ENCODE peak calls at places on chromosomes 4 and X, in ten cellular contexts. S is neural crest cell, T is heart right ventricle, K is foreskin fibroblast, R is sigmoid colon, J is tibial artery, F is uterus, Y is psoas muscle, E is BE2C, H is glutamatergic neuron. O is an unnamed sample.

GRCh38 chrX:41759817-41760216 is 35.8 kb downstream of the GPR82 start:
- DNase-seq in S (no peak), T (no peak), K (peak; percentile 9), R (no peak), J (no peak), F (no peak), Y (no peak), E (no peak), H (no peak), O (no peak)

GRCh38 chr4:98653890-98654867 is 4.2 kb downstream of the TSPAN5 start:
- DNase-seq in S (no peak), T (no peak), K (peak; percentile 94), R (peak; percentile 72), J (no peak), F (peak; percentile 27), Y (no peak), E (no peak), H (no peak), O (no peak)

GRCh38 chrX:24343719-24344118 is 16.7 kb upstream of the SUPT20HL1 start:
- DNase-seq in S (no peak), T (no peak), K (no peak), R (no peak), J (no peak), F (no peak), Y (no peak), E (no peak), H (no peak), O (no peak)

GRCh38 chr4:165631208-165631894 is 241.7 kb upstream of the TLL1 start:
- DNase-seq in S (no peak), T (no peak), K (peak; percentile 4), R (no peak), J (no peak), F (no peak), Y (no peak), E (no peak), H (no peak), O (no peak)

GRCh38 chr4:44652002-44652401 is 577 bp upstream of the YIPF7 start:
- DNase-seq in S (no peak), T (no peak), K (no peak), R (no peak), J (no peak), F (no peak), Y (no peak), E (no peak), H (no peak), O (no peak)

GRCh38 chrX:39900788-39901170 is 197.0 kb downstream of the BCOR start:
- DNase-seq in S (no peak), T (no peak), K (no peak), R (no peak), J (no peak), F (no peak), Y (no peak), E (peak; percentile 39), H (peak; percentile 48), O (no peak)

GRCh38 chrX:122850326-122850725 is 333.8 kb upstream of the GRIA3 start:
- DNase-seq in S (no peak), T (no peak), K (no peak), R (no peak), J (no peak), F (no peak), Y (no peak), E (no peak), H (no peak), O (no peak)

GRCh38 chr4:47598896-47599295 is 113.8 kb downstream of the ATP10D start:
- DNase-seq in S (no peak), T (no peak), K (no peak), R (no peak), J (no peak), F (no peak), Y (no peak), E (no peak), H (no peak), O (no peak)

GRCh38 chr4:161419822-161420221 is 744.0 kb downstream of the FSTL5 start:
- DNase-seq in S (no peak), T (no peak), K (no peak), R (no peak), J (peak; percentile 21), F (no peak), Y (no peak), E (peak; percentile 55), H (no peak), O (no peak)

GRCh38 chr4:152257601-152258066 is 278.3 kb downstream of the FBXW7 start:
- DNase-seq in S (no peak), T (no peak), K (peak; percentile 32), R (no peak), J (no peak), F (no peak), Y (no peak), E (no peak), H (no peak), O (no peak)

GRCh38 chr4:143207555-143207954 is 22.8 kb downstream of the USP38 start:
- DNase-seq in S (no peak), T (no peak), K (no peak), R (no peak), J (no peak), F (no peak), Y (no peak), E (no peak), H (no peak), O (no peak)

GRCh38 chr4:6802050-6802449 is 19.5 kb downstream of the KIAA0232 start:
- DNase-seq in S (no peak), T (no peak), K (no peak), R (no peak), J (no peak), F (no peak), Y (no peak), E (no peak), H (no peak), O (no peak)

GRCh38 chr4:88952081-88952480 is 104.9 kb downstream of the FAM13A start:
- DNase-seq in S (no peak), T (no peak), K (no peak), R (no peak), J (no peak), F (no peak), Y (no peak), E (no peak), H (no peak), O (no peak)

GRCh38 chrX:140526138-140526537 is 21.3 kb upstream of the SOX3 start:
- DNase-seq in S (no peak), T (no peak), K (no peak), R (no peak), J (no peak), F (no peak), Y (no peak), E (no peak), H (no peak), O (no peak)

GRCh38 chr4:65007841-65008439 is 598.7 kb upstream of the TECRL start:
- DNase-seq in S (peak; percentile 15), T (no peak), K (no peak), R (no peak), J (no peak), F (no peak), Y (no peak), E (peak; percentile 48), H (no peak), O (no peak)

GRCh38 chr4:82798168-82799005 is at the start of gene SCD5:
- DNase-seq in S (peak; percentile 57), T (peak; percentile 67), K (peak; percentile 85), R (peak; percentile 91), J (peak; percentile 60), F (peak; percentile 63), Y (peak; percentile 67), E (peak; percentile 56), H (peak; percentile 74), O (no peak)
- TF ChIP-seq CTCF in S (no peak), T (no peak), K (no peak), R (no peak), J (no peak), F (peak; percentile 6), Y (no peak), E (no peak), H (no peak), O (no peak)

GRCh38 chr4:185656467-185656890 is 121.2 kb upstream of the PDLIM3 start:
- DNase-seq in S (no peak), T (peak; percentile 47), K (no peak), R (peak; percentile 90), J (peak; percentile 61), F (peak; percentile 30), Y (peak; percentile 54), E (no peak), H (no peak), O (no peak)
- TF ChIP-seq CTCF in S (peak; percentile 38), T (no peak), K (peak; percentile 32), R (peak; percentile 52), J (peak; percentile 69), F (peak; percentile 33), Y (peak; percentile 22), E (no peak), H (no peak), O (no peak)

GRCh38 chrX:26783512-26784225 is 567.7 kb downstream of the MAGEB5 start:
- DNase-seq in S (peak; percentile 26), T (peak; percentile 2), K (no peak), R (no peak), J (no peak), F (no peak), Y (no peak), E (peak; percentile 19), H (no peak), O (no peak)

DNA sequence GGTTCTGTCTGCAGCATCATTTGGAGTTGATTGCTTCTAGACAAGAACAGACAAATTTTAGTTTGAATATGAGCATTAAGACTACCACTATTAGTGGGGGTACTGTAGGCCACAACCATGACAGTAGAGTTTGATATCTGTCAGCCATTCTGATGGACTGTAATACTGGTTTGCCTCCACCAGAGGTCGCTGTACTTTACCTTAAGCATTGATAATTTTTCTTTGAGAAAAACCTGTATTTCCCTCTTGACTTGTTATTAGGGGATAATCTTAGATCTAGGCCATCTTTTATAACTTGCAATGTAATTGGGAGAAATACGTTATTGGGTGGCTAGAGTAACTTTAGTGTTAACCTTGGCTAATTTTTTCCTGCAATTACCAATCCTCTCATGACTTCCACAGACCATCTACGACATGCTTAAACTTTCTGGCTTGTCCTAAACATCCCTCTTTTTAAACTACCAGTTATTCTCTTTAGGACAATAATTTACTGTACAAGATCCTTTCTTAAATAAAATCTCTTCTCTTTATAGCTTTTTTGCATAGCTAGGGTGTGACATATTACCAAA is 562.4 kb downstream of the MAGEB5 start:
- DNase-seq in S (no peak), T (no peak), K (no peak), R (no peak), J (no peak), F (no peak), Y (no peak), E (no peak), H (no peak), O (no peak)
- TF ChIP-seq CTCF in S (peak; percentile 41), T (no peak), K (no peak), R (no peak), J (no peak), F (no peak), Y (peak; percentile 20), E (peak; percentile 30), H (peak; percentile 46), O (no peak)

DNA sequence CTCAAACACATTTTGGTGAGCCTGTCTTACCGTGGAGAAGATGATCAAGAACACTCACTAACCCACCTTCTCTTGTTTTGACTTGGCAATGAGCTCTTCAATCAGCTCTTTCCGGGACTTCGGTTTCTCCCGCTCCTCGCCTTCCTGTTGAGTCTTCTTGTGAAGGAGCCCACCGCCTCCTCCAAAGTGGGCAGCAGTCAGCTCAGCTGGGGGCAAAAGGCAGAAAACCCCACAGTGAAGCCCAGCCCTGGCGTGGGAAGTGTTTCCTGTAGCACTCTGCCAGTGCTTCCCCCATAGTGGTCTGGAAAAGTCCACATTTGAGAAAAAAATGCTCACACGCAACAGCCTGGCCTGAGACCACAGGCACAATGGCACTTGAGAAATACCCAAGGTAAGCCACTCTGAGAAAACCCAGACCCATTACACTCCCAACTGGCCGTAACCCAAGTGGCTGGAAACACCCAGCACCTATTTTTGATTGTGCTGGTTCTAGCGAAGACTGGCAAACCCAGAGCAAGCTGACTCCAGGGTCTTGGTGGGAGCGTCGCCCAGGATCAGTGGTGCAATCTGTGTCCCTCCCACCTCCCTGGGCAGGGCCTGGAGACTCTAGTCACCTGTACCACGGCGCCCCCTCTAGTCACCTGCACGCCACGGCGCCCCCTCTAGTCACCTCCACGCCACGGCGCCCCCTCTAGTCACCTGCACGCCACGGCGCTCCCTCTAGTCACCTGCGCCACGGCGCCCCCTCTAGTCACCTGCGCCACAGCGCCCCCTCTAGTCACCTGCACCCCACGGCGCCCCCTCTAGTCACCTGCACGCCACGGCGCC is 8.6 kb downstream of the NOP14 start:
- DNase-seq in S (no peak), T (no peak), K (no peak), R (no peak), J (no peak), F (no peak), Y (no peak), E (peak; percentile 27), H (no peak), O (no peak)
- TF ChIP-seq CTCF in S (no peak), T (no peak), K (no peak), R (no peak), J (no peak), F (no peak), Y (no peak), E (peak; percentile 20), H (peak; percentile 35), O (no peak)

O was measured in activated B cell treated with CpG ODN at 0.5 μM for 24 hours.